ENCODE peak calls at places on chromosome 15, in seven cellular contexts. W is neural progenitor cell; S is NCI-H460; U is erythroblast; O is AG04449; A is retina; R is activated CD8-positive, alpha-beta T cell treated with anti-CD3 and anti-CD28 coated beads for 36 hours. F is an unnamed sample.

GRCh38 chr15:99443056-99443756 is 122.6 kb upstream of the MEF2A start:
- DNase-seq in O (no peak), S (no peak), U (no peak), A (no peak), R (no peak), W (no peak), F (no peak)

GRCh38 chr15:84034831-84035753 is 200.5 kb upstream of the GOLGA6L4 start:
- DNase-seq in W (peak; percentile 42), S (no peak), O (peak; percentile 1), R (no peak), A (peak; percentile 17), U (no peak), F (peak; percentile 23)

GRCh38 chr15:74983725-74984231 is 11.6 kb upstream of the SCAMP5 start:
- DNase-seq in R (peak; percentile 88), O (no peak), S (no peak), U (no peak), W (no peak), A (no peak), F (no peak)

GRCh38 chr15:31080618-31081017 is 20.9 kb downstream of the TRPM1 start:
- DNase-seq in W (peak; percentile 94), S (no peak), A (no peak), R (peak; percentile 45), U (peak; percentile 37), O (no peak), F (peak; percentile 86)

GRCh38 chr15:101437618-101438481 is 51.7 kb downstream of the PCSK6 start:
- DNase-seq in R (no peak), O (no peak), W (no peak), U (peak; percentile 13), S (no peak), A (no peak), F (no peak)

GRCh38 chr15:60912984-60913697 is 316.0 kb downstream of the RORA start:
- DNase-seq in A (no peak), U (no peak), W (no peak), S (no peak), O (no peak), R (no peak), F (no peak)

GRCh38 chr15:100115066-100115710 is 226.6 kb downstream of the ADAMTS17 start:
- DNase-seq in W (peak; percentile 13), A (no peak), S (no peak), O (no peak), R (no peak), U (no peak), F (no peak)

GRCh38 chr15:95417761-95418160 is 912.7 kb upstream of the NR2F2 start:
- DNase-seq in W (no peak), S (no peak), O (no peak), A (no peak), U (no peak), R (no peak), F (no peak)